ENCODE peak calls at places on chromosomes 7 and 10, in four cellular contexts. X is non-pigmented ciliary epithelial cell; K is activated CD8-positive, alpha-beta memory T cell treated with anti-CD3 and anti-CD28 coated beads for 4 hours; H is GDM1. T is an unnamed sample.

GRCh38 chr7:4683884-4684565 is 1.9 kb downstream of the FOXK1 start:
- DNase-seq in K (no peak), X (no peak), H (no peak), T (no peak)

GRCh38 chr7:141442781-141443180 is 108.4 kb upstream of the AGK start:
- DNase-seq in H (no peak), X (no peak), K (no peak), T (no peak)

GRCh38 chr7:151871904-151872303 is 5.0 kb downstream of the PRKAG2 start:
- DNase-seq in H (no peak), K (no peak), X (no peak), T (no peak)

GRCh38 chr10:6306917-6307316 is 104.2 kb downstream of the PFKFB3 start:
- DNase-seq in K (no peak), X (no peak), H (no peak), T (no peak)

GRCh38 chr10:112831826-112832225 is 118.2 kb upstream of the TCF7L2 start:
- DNase-seq in K (no peak), X (no peak), H (no peak), T (no peak)

GRCh38 chr10:127612-128432 is 7.4 kb upstream of the ZMYND11 start:
- DNase-seq in K (no peak), H (peak; percentile 76), X (no peak), T (no peak)

GRCh38 chr7:112362053-112362650 is 88.1 kb upstream of the IFRD1 start:
- DNase-seq in H (no peak), K (no peak), X (no peak), T (no peak)

GRCh38 chr7:107613948-107614347 is 33.9 kb downstream of the BCAP29 start:
- DNase-seq in X (no peak), K (no peak), H (no peak), T (no peak)

T was measured in right atrium auricular region.